ENCODE peak calls at places on chromosomes 5 and 9, in eight cellular contexts. T, R, B, D, I, S, U and W are unnamed samples.

GRCh38 chr9:85900504-85901201 is 40.3 kb upstream of the NAA35 start:
- DNase-seq in T (no peak), R (peak), B (peak), D (peak), I (peak), S (peak), U (peak), W (no peak)

GRCh38 chr5:6399978-6400910 is 21.9 kb upstream of the MED10 start:
- DNase-seq in T (no peak), R (no peak), B (peak), D (no peak), I (no peak), S (no peak), U (no peak), W (no peak)

GRCh38 chr5:403995-404394 is 39.0 kb upstream of the EXOC3 start:
- DNase-seq in T (no peak), R (no peak), B (no peak), D (no peak), I (no peak), S (no peak), U (no peak), W (no peak)

GRCh38 chr9:34125681-34126206 is 754 bp downstream of the DCAF12 start:
- DNase-seq in T (no peak), R (peak), B (peak), D (peak), I (no peak), S (peak), U (peak), W (peak)

GRCh38 chr5:7208911-7209310 is 187.0 kb upstream of the ADCY2 start:
- DNase-seq in T (no peak), R (no peak), B (no peak), D (no peak), I (no peak), S (no peak), U (no peak), W (no peak)

GRCh38 chr5:151745071-151745705 is 13.2 kb downstream of the ATOX1 start:
- DNase-seq in T (peak), R (no peak), B (peak), D (no peak), I (no peak), S (no peak), U (no peak), W (no peak)

GRCh38 chr9:133569891-133570651 is 35.6 kb downstream of the ADAMTSL2 start:
- DNase-seq in T (no peak), R (no peak), B (no peak), D (peak), I (no peak), S (no peak), U (peak), W (no peak)

GRCh38 chr5:55480781-55481180 is 54.0 kb downstream of the PLPP1 start:
- DNase-seq in T (no peak), R (no peak), B (peak), D (no peak), I (no peak), S (no peak), U (no peak), W (no peak)

GRCh38 chr5:105506692-105507277 is 1944.2 kb upstream of the NUDT12 start:
- DNase-seq in T (no peak), R (no peak), B (peak), D (peak), I (no peak), S (peak), U (no peak), W (peak)

GRCh38 chr5:176530983-176531901 is 6.0 kb downstream of the RNF44 start:
- DNase-seq in T (no peak), R (no peak), B (peak), D (no peak), I (no peak), S (no peak), U (peak), W (no peak)

GRCh38 chr5:29208026-29208425 is 1985.5 kb upstream of the CDH6 start:
- DNase-seq in T (no peak), R (no peak), B (no peak), D (no peak), I (no peak), S (no peak), U (no peak), W (no peak)

GRCh38 chr5:154850255-154851062 is at the start of gene FAXDC2:
- DNase-seq in T (no peak), R (no peak), B (peak), D (peak), I (no peak), S (peak), U (peak), W (peak)

GRCh38 chr9:88523056-88523455 is 11.9 kb upstream of the NXNL2 start:
- DNase-seq in T (no peak), R (no peak), B (peak), D (no peak), I (no peak), S (no peak), U (no peak), W (no peak)

GRCh38 chr5:17219006-17219422 is 1.6 kb downstream of the BASP1 start:
- DNase-seq in T (no peak), R (peak), B (no peak), D (peak), I (no peak), S (no peak), U (peak), W (no peak)

GRCh38 chr5:56183507-56183906 is 49.6 kb downstream of the ANKRD55 start:
- DNase-seq in T (no peak), R (no peak), B (peak), D (no peak), I (no peak), S (no peak), U (no peak), W (peak)

GRCh38 chr9:35954942-35955546 is 2.9 kb downstream of the OR2S2 start:
- DNase-seq in T (no peak), R (peak), B (peak), D (peak), I (no peak), S (peak), U (peak), W (peak)

GRCh38 chr5:93246093-93246855 is 334.7 kb downstream of the NR2F1-AS1 start:
- DNase-seq in T (no peak), R (no peak), B (peak), D (peak), I (peak), S (no peak), U (no peak), W (peak)

GRCh38 chr9:23768861-23769260 is 57.2 kb downstream of the ELAVL2 start:
- DNase-seq in T (no peak), R (no peak), B (no peak), D (no peak), I (no peak), S (no peak), U (no peak), W (no peak)

GRCh38 chr5:143592648-143593047 is 189.2 kb upstream of the NR3C1 start:
- DNase-seq in T (no peak), R (no peak), B (peak), D (no peak), I (no peak), S (no peak), U (no peak), W (no peak)

GRCh38 chr9:14153310-14153720 is 160.6 kb downstream of the NFIB start:
- DNase-seq in T (no peak), R (no peak), B (no peak), D (no peak), I (no peak), S (peak), U (no peak), W (no peak)

GRCh38 chr5:146041180-146041789 is 64.1 kb downstream of the PLAC8L1 start:
- DNase-seq in T (no peak), R (no peak), B (no peak), D (no peak), I (no peak), S (peak), U (no peak), W (no peak)

GRCh38 chr9:130309689-130310455 is 44.3 kb downstream of the HMCN2 start:
- DNase-seq in T (no peak), R (no peak), B (no peak), D (no peak), I (no peak), S (no peak), U (no peak), W (no peak)

GRCh38 chr9:113514748-113515147 is 51.2 kb downstream of the RGS3 start:
- DNase-seq in T (no peak), R (no peak), B (no peak), D (no peak), I (no peak), S (no peak), U (no peak), W (no peak)

GRCh38 chr9:94935396-94935795 is 208.9 kb downstream of the AOPEP start:
- DNase-seq in T (no peak), R (no peak), B (no peak), D (no peak), I (no peak), S (no peak), U (no peak), W (no peak)

DNA sequence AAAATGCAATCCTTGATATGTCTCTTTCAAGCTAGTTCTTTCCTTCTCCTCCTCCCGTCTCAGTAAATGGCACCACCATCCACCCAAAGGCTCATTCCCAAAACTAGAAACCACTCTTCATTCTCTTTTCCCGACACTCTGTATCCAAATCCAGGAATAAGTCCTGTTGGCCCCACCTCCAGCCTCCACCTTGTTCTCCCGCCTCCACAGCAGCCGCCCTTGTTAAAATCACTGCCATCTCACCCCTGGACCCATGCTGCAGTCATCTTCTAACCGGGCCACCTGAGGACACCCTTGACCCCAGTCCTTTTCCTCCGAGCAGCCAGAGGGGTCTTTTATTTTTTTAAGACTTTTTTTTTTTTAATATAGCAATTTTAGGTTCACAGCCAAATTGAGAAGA is 9.4 kb downstream of the PDZD2 start:
- DNase-seq in T (no peak), R (no peak), B (no peak), D (no peak), I (no peak), S (no peak), U (no peak), W (no peak)
- TF ChIP-seq USF2 in T (no peak), R (no peak), B (no peak), D (no peak), I (no peak), S (no peak), U (no peak), W (no peak)

DNA sequence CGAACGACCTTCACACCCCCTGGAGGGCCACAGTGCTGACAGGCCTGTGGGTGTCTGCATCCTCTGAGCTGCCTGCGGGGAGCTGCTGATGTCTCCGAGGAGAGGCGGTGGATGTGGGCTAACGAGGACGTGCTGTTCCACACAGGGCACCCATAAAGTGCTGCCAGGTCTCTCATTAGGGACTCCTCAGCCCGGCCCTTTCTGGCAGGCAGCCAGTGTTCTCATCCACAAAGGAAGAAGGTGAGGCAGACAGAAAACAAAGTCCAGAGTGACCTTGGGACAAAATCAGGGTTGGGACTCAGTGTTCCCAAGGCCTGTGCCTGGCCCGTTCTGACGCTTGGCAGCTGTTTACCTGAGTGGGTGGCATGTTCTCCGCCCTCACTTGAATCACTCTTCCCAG is 29.3 kb downstream of the CARTPT start:
- DNase-seq in T (no peak), R (no peak), B (no peak), D (no peak), I (no peak), S (no peak), U (peak), W (no peak)
- TF ChIP-seq USF2 in T (no peak), R (no peak), B (no peak), D (no peak), I (no peak), S (no peak), U (no peak), W (no peak)

GRCh38 chr5:133142782-133143181 is 91.0 kb downstream of the HSPA4 start:
- DNase-seq in T (no peak), R (no peak), B (no peak), D (no peak), I (no peak), S (no peak), U (no peak), W (no peak)

GRCh38 chr5:133144245-133144981 is 92.6 kb downstream of the HSPA4 start:
- DNase-seq in T (no peak), R (no peak), B (no peak), D (no peak), I (no peak), S (no peak), U (no peak), W (no peak)

GRCh38 chr5:133145436-133146143 is 93.8 kb downstream of the HSPA4 start:
- DNase-seq in T (no peak), R (no peak), B (no peak), D (no peak), I (no peak), S (no peak), U (no peak), W (no peak)

GRCh38 chr5:133140311-133140710 is 88.5 kb downstream of the HSPA4 start:
- DNase-seq in T (no peak), R (no peak), B (no peak), D (no peak), I (no peak), S (no peak), U (no peak), W (no peak)
- TF ChIP-seq USF2 in T (no peak), R (no peak), B (no peak), D (no peak), I (no peak), S (no peak), U (no peak), W (no peak)

DNA sequence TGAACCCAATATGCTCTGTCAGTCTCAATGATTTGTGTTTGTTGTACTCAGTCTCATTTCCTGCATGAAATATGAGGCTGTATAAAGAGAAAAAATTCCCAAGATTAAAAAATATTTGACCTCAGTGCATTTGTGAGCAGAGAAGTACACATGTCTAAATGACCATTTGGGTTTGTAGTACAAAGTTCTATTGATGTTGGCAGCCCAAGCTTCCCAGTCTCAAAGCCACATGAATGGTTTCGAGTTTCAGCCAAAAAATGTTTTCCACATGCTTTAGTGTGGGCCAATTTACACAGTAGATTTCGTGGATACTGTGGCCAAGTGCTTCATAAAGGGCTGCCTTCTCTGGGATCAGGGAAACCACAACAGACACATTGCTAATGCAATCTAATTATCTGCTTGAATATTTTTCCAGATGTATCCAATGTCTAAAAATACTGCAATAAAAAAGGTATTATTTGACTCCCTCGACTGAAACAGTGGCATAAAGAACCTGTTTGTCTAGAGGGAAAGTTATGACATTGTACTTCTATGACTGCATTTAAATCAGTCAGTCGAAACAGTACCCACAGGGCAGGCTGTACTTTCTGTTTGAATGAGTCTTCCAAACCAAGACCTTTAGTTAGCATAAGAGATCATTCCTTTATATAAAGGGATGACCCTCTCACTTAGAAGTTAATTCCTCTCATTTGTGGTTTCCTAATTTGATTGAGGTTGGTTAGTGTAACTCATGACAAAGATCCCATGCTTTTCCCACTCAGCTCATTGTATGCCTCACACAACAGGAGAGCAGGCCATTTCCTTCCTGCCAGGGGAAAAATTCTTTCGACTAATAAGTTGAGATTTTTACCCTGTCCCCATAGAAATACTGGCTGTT is 500.4 kb downstream of the SPATA31D1 start:
- DNase-seq in T (no peak), R (no peak), B (peak), D (no peak), I (no peak), S (no peak), U (peak), W (peak)
- TF ChIP-seq USF2 in T (no peak), R (no peak), B (no peak), D (no peak), I (no peak), S (no peak), U (no peak), W (no peak)

GRCh38 chr5:157562111-157562581 is 13.4 kb downstream of the ADAM19 start:
- DNase-seq in T (no peak), R (no peak), B (peak), D (no peak), I (no peak), S (no peak), U (no peak), W (no peak)
- TF ChIP-seq USF2 in T (no peak), R (no peak), B (no peak), D (no peak), I (no peak), S (no peak), U (no peak), W (no peak)

DNA sequence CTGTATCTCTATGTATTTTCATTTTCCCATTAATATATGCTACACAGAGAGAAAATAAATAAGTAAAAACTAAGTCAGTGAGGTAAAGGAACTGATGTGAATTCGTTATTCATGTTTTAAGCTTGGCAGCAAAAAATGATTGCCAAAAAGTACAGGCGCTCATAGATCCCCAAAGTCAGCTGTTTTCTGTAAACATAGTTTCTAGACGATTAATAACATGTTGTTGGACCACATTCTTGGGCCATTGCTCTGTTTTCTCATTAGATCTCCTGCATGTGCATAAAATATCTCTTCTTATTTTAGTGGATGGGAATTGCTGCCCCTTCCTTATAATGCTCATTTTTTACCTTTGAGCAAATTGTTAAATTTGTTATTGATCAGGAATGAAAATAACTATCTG is 215.2 kb downstream of the TLE1 start:
- DNase-seq in T (no peak), R (no peak), B (no peak), D (no peak), I (no peak), S (no peak), U (no peak), W (no peak)
- TF ChIP-seq USF2 in T (no peak), R (no peak), B (no peak), D (no peak), I (no peak), S (no peak), U (no peak), W (no peak)

GRCh38 chr9:76964612-76965011 is 54.8 kb upstream of the FOXB2 start:
- DNase-seq in T (no peak), R (no peak), B (no peak), D (no peak), I (no peak), S (no peak), U (no peak), W (no peak)
- TF ChIP-seq USF2 in T (no peak), R (no peak), B (no peak), D (no peak), I (no peak), S (no peak), U (no peak), W (no peak)